ENCODE peak calls at places on chromosomes 3 and 15, in six cellular contexts. A is fibroblast of lung, B is mesendoderm, P is MM.1S, H is adipocyte, M is GM23248. E is an unnamed sample.

GRCh38 chr3:131846296-131846924 is 188.4 kb downstream of the CPNE4 start:
- DNase-seq in M (peak), B (no peak), H (no peak), P (no peak), A (no peak), E (no peak)

GRCh38 chr15:28190391-28191174 is 91.5 kb upstream of the OCA2 start:
- DNase-seq in A (no peak), M (no peak), P (no peak), H (no peak), B (no peak), E (no peak)

GRCh38 chr3:177615015-177615414 is 417.7 kb upstream of the TBL1XR1 start:
- DNase-seq in H (peak), P (no peak), B (no peak), A (peak), M (peak), E (peak)

GRCh38 chr3:33982269-33982798 is 183.9 kb downstream of the PDCD6IP start:
- DNase-seq in A (no peak), H (peak), B (no peak), M (peak), P (no peak), E (no peak)

GRCh38 chr15:76333720-76334437 is 2.7 kb upstream of the ISL2 start:
- DNase-seq in M (no peak), A (no peak), B (peak), H (no peak), P (no peak), E (no peak)

GRCh38 chr15:52336530-52336929 is 40.9 kb upstream of the MYO5C start:
- DNase-seq in A (no peak), M (no peak), H (no peak), P (no peak), B (no peak), E (no peak)

GRCh38 chr3:94024385-94024784 is 4.0 kb downstream of the STX19 start:
- DNase-seq in H (peak), B (no peak), A (peak), M (peak), P (no peak), E (no peak)

GRCh38 chr3:108305484-108306172 is 9.3 kb downstream of the HHLA2 start:
- DNase-seq in M (peak), B (no peak), H (no peak), A (no peak), P (no peak), E (no peak)

GRCh38 chr3:108472011-108472591 is 38.3 kb downstream of the MYH15 start:
- DNase-seq in A (peak), M (peak), P (no peak), H (peak), B (peak), E (peak)

GRCh38 chr15:60070838-60071493 is 66.9 kb downstream of the FOXB1 start:
- DNase-seq in P (no peak), H (peak), A (peak), B (no peak), M (peak), E (peak)

GRCh38 chr3:127679534-127680145 is 6.9 kb downstream of the ABTB1 start:
- DNase-seq in A (no peak), H (no peak), P (no peak), B (no peak), M (no peak), E (no peak)

GRCh38 chr15:86555939-86556725 is 476.5 kb downstream of the AGBL1 start:
- DNase-seq in P (no peak), M (no peak), H (no peak), B (peak), A (no peak), E (no peak)

GRCh38 chr3:158789592-158789991 is 12.3 kb upstream of the MFSD1 start:
- DNase-seq in P (peak), M (peak), A (peak), B (no peak), H (peak), E (peak)

GRCh38 chr15:43989938-43990337 is 163.1 kb downstream of the WDR76 start:
- DNase-seq in B (no peak), M (no peak), H (no peak), A (no peak), P (no peak), E (no peak)

GRCh38 chr3:11221818-11222217 is 50.4 kb upstream of the ATG7 start:
- DNase-seq in H (peak), P (no peak), B (no peak), A (no peak), M (no peak), E (no peak)

GRCh38 chr3:42099020-42099765 is 8.0 kb downstream of the TRAK1 start:
- DNase-seq in A (no peak), H (no peak), B (no peak), P (no peak), M (no peak), E (no peak)

GRCh38 chr3:165903885-165904284 is 66.7 kb upstream of the BCHE start:
- DNase-seq in H (no peak), B (peak), A (peak), M (no peak), P (no peak), E (no peak)

GRCh38 chr15:47934342-47934741 is 186.4 kb upstream of the SLC24A5 start:
- DNase-seq in M (no peak), P (peak), B (no peak), H (no peak), A (no peak), E (no peak)

GRCh38 chr3:117473981-117474563 is 764.5 kb downstream of the TUSC7 start:
- DNase-seq in A (no peak), P (no peak), M (no peak), B (peak), H (no peak), E (no peak)

GRCh38 chr15:48748535-48748934 is 62.3 kb downstream of the CEP152 start:
- DNase-seq in P (no peak), M (peak), A (peak), B (no peak), H (peak), E (no peak)

GRCh38 chr3:154872089-154872488 is 208.0 kb upstream of the MME start:
- DNase-seq in M (no peak), B (no peak), P (no peak), A (no peak), H (no peak), E (peak)

GRCh38 chr3:21216598-21216997 is 534.4 kb downstream of the ZNF385D start:
- DNase-seq in B (peak), P (no peak), H (peak), M (peak), A (peak), E (no peak)

GRCh38 chr3:49882182-49882581 is 12.5 kb upstream of the CAMKV start:
- DNase-seq in A (peak), M (no peak), P (no peak), B (no peak), H (peak), E (no peak)

GRCh38 chr3:31247850-31248618 is 284.7 kb upstream of the STT3B start:
- DNase-seq in B (peak), H (no peak), M (peak), A (no peak), P (no peak), E (no peak)

GRCh38 chr15:88624156-88624970 is 3.2 kb downstream of the AEN start:
- DNase-seq in P (peak), B (peak), M (peak), A (peak), H (peak), E (peak)

GRCh38 chr3:52108302-52109232 is 45.7 kb downstream of the POC1A start:
- DNase-seq in H (no peak), P (no peak), A (peak), M (no peak), B (peak), E (no peak)

GRCh38 chr3:187051724-187052364 is 87.5 kb downstream of the RPL39L start:
- DNase-seq in P (no peak), B (no peak), M (no peak), H (peak), A (no peak), E (no peak)

DNA sequence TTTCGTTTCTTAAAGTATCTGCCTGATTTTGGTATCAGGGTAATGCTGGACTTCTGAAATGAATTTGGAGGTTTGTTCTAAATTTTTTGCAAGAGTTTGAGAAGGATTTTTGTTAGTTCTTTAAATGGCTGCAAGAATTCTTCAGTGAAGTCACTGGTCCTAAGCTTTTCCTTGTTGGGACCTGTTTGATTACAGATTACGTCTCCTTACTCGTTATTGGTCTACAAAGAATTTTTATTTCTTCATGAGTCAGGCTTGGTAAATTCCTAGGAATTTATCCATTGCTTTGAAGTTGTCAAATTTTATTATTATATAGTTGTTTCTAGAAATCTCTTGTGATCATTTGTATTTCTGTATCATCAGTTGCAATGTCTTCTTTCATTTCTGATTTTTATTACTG is 196.0 kb downstream of the DPH6 start:
- DNase-seq in M (no peak), A (no peak), H (no peak), P (no peak), B (no peak), E (no peak)
- H3K9ac ChIP-seq in M (no peak), A (no peak), H (no peak), P (no peak), B (no peak), E (no peak)

GRCh38 chr15:64464271-64465005 is 4.1 kb downstream of the ZNF609 start:
- DNase-seq in M (peak), A (no peak), B (no peak), P (peak), H (peak), E (peak)
- H3K9ac ChIP-seq in M (no peak), A (no peak), B (no peak), P (peak), H (no peak), E (no peak)

GRCh38 chr3:4495294-4496110 is 2.4 kb downstream of the ITPR1 start:
- DNase-seq in M (no peak), H (no peak), B (no peak), A (peak), P (no peak), E (peak)
- H3K9ac ChIP-seq in M (no peak), H (no peak), B (no peak), A (no peak), P (no peak), E (no peak)

GRCh38 chr3:149815318-149815717 is 2.3 kb downstream of the RNF13 start:
- DNase-seq in M (no peak), H (no peak), P (no peak), A (no peak), B (no peak), E (no peak)
- H3K9ac ChIP-seq in M (no peak), H (peak), P (no peak), A (no peak), B (no peak), E (no peak)

E was measured in endothelial cell of umbilical vein.